ENCODE peak calls at places on chromosomes 12 and 14, in four cellular contexts. T, F, N and L are unnamed samples.

GRCh38 chr14:49977126-49977841 is 84.4 kb downstream of the ARF6 start:
- DNase-seq in N (no peak), T (no peak), F (no peak), L (no peak)

GRCh38 chr12:67025543-67026114 is 243.5 kb upstream of the CAND1 start:
- DNase-seq in F (peak), T (peak), N (no peak), L (peak)

GRCh38 chr12:68831272-68831671 is 23.3 kb downstream of the MDM2 start:
- DNase-seq in T (no peak), N (no peak), F (no peak), L (no peak)

GRCh38 chr12:31005944-31006361 is 67.7 kb upstream of the DDX11 start:
- DNase-seq in F (peak), N (no peak), T (peak), L (no peak)

GRCh38 chr14:53549956-53550355 is 396.8 kb upstream of the DDHD1 start:
- DNase-seq in N (no peak), F (no peak), T (no peak), L (no peak)

GRCh38 chr12:124774054-124774461 is 89.6 kb downstream of the SCARB1 start:
- DNase-seq in T (no peak), F (no peak), N (no peak), L (no peak)

GRCh38 chr12:68815928-68816800 is 8.2 kb downstream of the MDM2 start:
- DNase-seq in F (no peak), N (no peak), T (no peak), L (no peak)

GRCh38 chr12:98635657-98636323 is 8.8 kb downstream of the IKBIP start:
- DNase-seq in F (peak), N (no peak), T (peak), L (no peak)

GRCh38 chr12:112843272-112843671 is 51.7 kb downstream of the RPH3A start:
- DNase-seq in F (no peak), T (no peak), N (no peak), L (no peak)

GRCh38 chr12:25957898-25958253 is 606 bp upstream of the RASSF8 start:
- DNase-seq in T (peak), N (peak), F (peak), L (no peak)

GRCh38 chr14:76203086-76204001 is 51.6 kb downstream of the GPATCH2L start:
- DNase-seq in F (peak), N (peak), T (peak), L (no peak)

DNA sequence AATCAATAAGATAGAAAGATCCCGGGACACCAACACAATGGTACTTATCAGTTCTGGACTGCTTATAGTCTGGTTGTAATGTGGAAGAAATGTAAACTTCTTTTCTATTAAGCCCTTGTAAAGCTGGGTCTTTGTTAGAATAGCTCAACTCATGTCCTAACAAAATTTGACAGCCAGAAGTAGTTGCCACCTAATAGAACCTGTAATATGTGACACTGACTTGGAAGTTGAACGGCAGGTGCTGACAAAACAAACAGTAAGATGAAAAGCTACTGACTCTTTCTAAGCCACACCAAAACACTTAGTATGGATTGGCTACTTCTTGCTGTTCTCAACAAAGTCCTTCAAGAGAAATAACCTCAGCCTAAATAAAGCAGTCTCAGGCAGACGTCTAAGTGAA is 56.6 kb downstream of the KIF21A start:
- DNase-seq in F (no peak), T (no peak), N (no peak), L (no peak)
- TF ChIP-seq CTCF in F (no peak), T (no peak), N (no peak), L (no peak)

GRCh38 chr12:14995583-14996425 is 23.0 kb downstream of the PDE6H start:
- DNase-seq in F (peak), N (no peak), T (peak), L (no peak)
- TF ChIP-seq CTCF in F (peak), N (peak), T (peak), L (peak)

DNA sequence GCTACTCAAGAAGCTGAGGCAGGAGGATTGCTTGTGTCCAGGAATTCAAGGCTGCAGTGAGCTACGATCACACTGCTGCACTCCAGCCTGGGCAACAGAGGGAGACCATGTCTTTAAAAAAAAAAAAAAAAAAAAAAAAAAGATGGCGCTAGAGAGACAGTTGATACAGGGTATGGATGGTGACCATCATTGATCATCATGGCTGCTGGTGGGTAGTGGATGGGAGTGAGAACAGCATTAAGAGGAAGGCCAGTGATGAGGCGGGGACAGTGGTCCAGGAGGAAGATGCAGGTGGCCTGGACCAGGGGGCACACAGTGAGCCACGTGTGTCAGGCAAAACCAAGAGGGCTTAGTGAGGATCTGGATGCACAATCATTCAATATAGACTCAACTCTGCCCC is 26.8 kb upstream of the MAP1LC3B2 start:
- DNase-seq in T (no peak), N (no peak), F (no peak), L (no peak)
- TF ChIP-seq CTCF in T (no peak), N (no peak), F (no peak), L (no peak)

DNA sequence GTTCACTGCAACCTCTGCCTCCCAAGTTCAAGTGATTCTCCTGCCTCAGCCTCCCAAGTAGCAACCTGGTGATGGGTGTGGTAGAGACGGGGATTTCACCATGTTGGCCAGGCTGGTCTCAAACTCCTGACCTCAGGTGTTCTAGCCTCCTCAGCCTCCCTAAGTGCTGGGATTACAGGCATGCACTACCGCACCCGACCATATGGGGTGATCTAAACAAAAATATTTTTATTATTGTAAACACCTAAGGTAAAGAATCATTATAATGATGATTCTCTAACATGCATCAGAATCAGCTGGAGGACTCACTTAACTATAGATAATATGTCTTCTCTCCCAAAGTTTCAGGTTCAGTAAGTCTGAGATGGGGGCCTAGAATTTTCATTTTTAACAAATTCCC is 96.2 kb upstream of the ALG10 start:
- DNase-seq in N (no peak), F (no peak), T (no peak), L (no peak)
- TF ChIP-seq CTCF in N (no peak), F (no peak), T (peak), L (no peak)